ENCODE peak calls at places on chromosomes 16 and 17, in seven cellular contexts. H is aorta; B is naive thymus-derived CD8-positive, alpha-beta T cell; Z is AG20443; A is NCI-H1436; W is uterus; U is NCI-H748 treated with DMSO at 0.1 percent for 48 hours. D is an unnamed sample.

GRCh38 chr16:31453255-31454204 is 5.8 kb upstream of the ARMC5 start:
- DNase-seq in H (no peak), B (no peak), Z (no peak), A (no peak), W (peak; percentile 52), U (no peak), D (no peak)

GRCh38 chr17:34613064-34614019 is 34.0 kb downstream of the TMEM132E start:
- DNase-seq in H (no peak), B (no peak), Z (no peak), A (peak; percentile 84), W (peak; percentile 34), U (peak; percentile 11), D (no peak)

GRCh38 chr17:76909971-76910760 is 42.0 kb downstream of the MGAT5B start:
- DNase-seq in H (no peak), B (peak; percentile 27), Z (peak; percentile 78), A (no peak), W (no peak), U (no peak), D (no peak)

GRCh38 chr17:29760279-29760721 is 137.6 kb upstream of the CORO6 start:
- DNase-seq in H (no peak), B (peak; percentile 17), Z (peak; percentile 25), A (no peak), W (no peak), U (no peak), D (no peak)

GRCh38 chr17:56085576-56086267 is 67.6 kb upstream of the ANKFN1 start:
- DNase-seq in H (no peak), B (no peak), Z (no peak), A (no peak), W (no peak), U (no peak), D (no peak)

GRCh38 chr17:60759756-60760155 is 82.1 kb downstream of the BCAS3 start:
- DNase-seq in H (no peak), B (no peak), Z (no peak), A (no peak), W (no peak), U (no peak), D (no peak)

GRCh38 chr16:85840395-85840794 is 40.9 kb downstream of the COX4I1 start:
- DNase-seq in H (peak; percentile 40), B (no peak), Z (no peak), A (no peak), W (no peak), U (no peak), D (no peak)

GRCh38 chr16:56038564-56039098 is 152.7 kb upstream of the GNAO1 start:
- DNase-seq in H (no peak), B (no peak), Z (no peak), A (no peak), W (no peak), U (no peak), D (no peak)

GRCh38 chr17:40340880-40341807 is 23.4 kb downstream of the GJD3 start:
- DNase-seq in H (peak; percentile 98), B (peak; percentile 78), Z (peak; percentile 91), A (peak; percentile 70), W (peak; percentile 89), U (peak; percentile 46), D (peak; percentile 78)

GRCh38 chr16:18803569-18804462 is 2.5 kb upstream of the ARL6IP1 start:
- DNase-seq in H (no peak), B (no peak), Z (no peak), A (no peak), W (no peak), U (no peak), D (no peak)

GRCh38 chr16:65180986-65181710 is 59.3 kb upstream of the CDH11 start:
- DNase-seq in H (no peak), B (no peak), Z (peak; percentile 48), A (no peak), W (no peak), U (no peak), D (no peak)

GRCh38 chr17:2931426-2931825 is 132.0 kb downstream of the OR1D5 start:
- DNase-seq in H (no peak), B (no peak), Z (no peak), A (no peak), W (no peak), U (no peak), D (no peak)

GRCh38 chr16:106623-107324 is 28.7 kb downstream of the MPG start:
- DNase-seq in H (no peak), B (no peak), Z (peak; percentile 87), A (peak; percentile 73), W (no peak), U (peak; percentile 49), D (peak; percentile 83)

GRCh38 chr16:31876955-31877828 is 3.6 kb downstream of the ZNF267 start:
- DNase-seq in H (no peak), B (no peak), Z (peak; percentile 77), A (no peak), W (no peak), U (no peak), D (no peak)

GRCh38 chr17:6444573-6445335 is 499 bp downstream of the PIMREG start:
- DNase-seq in H (no peak), B (no peak), Z (no peak), A (no peak), W (no peak), U (no peak), D (no peak)

GRCh38 chr16:35142809-35143192 is 1683.4 kb downstream of the TP53TG3F start:
- DNase-seq in H (peak; percentile 39), B (no peak), Z (no peak), A (no peak), W (no peak), U (no peak), D (no peak)

GRCh38 chr16:31460582-31461002 is 1.3 kb downstream of the ARMC5 start:
- DNase-seq in H (no peak), B (no peak), Z (no peak), A (no peak), W (no peak), U (peak; percentile 4), D (peak; percentile 40)

GRCh38 chr17:47654991-47655390 is 5.3 kb downstream of the KPNB1 start:
- DNase-seq in H (no peak), B (no peak), Z (no peak), A (no peak), W (no peak), U (no peak), D (no peak)

GRCh38 chr17:35734396-35734795 is 3.0 kb downstream of the RASL10B start:
- DNase-seq in H (no peak), B (no peak), Z (no peak), A (no peak), W (no peak), U (no peak), D (no peak)

GRCh38 chr16:1175566-1176279 is 22.8 kb downstream of the CACNA1H start:
- DNase-seq in H (no peak), B (no peak), Z (no peak), A (no peak), W (no peak), U (no peak), D (no peak)

GRCh38 chr16:752008-752315 is 8.6 kb upstream of the MSLN start:
- DNase-seq in H (no peak), B (no peak), Z (no peak), A (no peak), W (no peak), U (no peak), D (no peak)

GRCh38 chr16:56793504-56793903 is 63.6 kb downstream of the NUP93 start:
- DNase-seq in H (no peak), B (no peak), Z (peak; percentile 32), A (no peak), W (no peak), U (no peak), D (no peak)

GRCh38 chr17:39605492-39606433 is 2.0 kb downstream of the NEUROD2 start:
- DNase-seq in H (no peak), B (no peak), Z (no peak), A (no peak), W (no peak), U (no peak), D (peak; percentile 41)

GRCh38 chr16:22323998-22324786 is 27.0 kb downstream of the POLR3E start:
- DNase-seq in H (no peak), B (no peak), Z (peak; percentile 11), A (no peak), W (no peak), U (no peak), D (no peak)

GRCh38 chr17:70636517-70637133 is 467.3 kb downstream of the KCNJ2 start:
- DNase-seq in H (no peak), B (no peak), Z (peak; percentile 45), A (peak; percentile 52), W (no peak), U (peak; percentile 69), D (peak; percentile 58)

GRCh38 chr17:44741316-44741715 is 17.5 kb upstream of the ADAM11 start:
- DNase-seq in H (no peak), B (no peak), Z (no peak), A (no peak), W (no peak), U (no peak), D (no peak)

GRCh38 chr16:26729917-26730541 is 336.7 kb upstream of the C16orf82 start:
- DNase-seq in H (no peak), B (no peak), Z (no peak), A (no peak), W (no peak), U (no peak), D (no peak)

GRCh38 chr16:12141073-12141472 is 164.5 kb downstream of the SNX29 start:
- DNase-seq in H (no peak), B (no peak), Z (no peak), A (no peak), W (no peak), U (no peak), D (no peak)

GRCh38 chr17:50108556-50108955 is 13.4 kb downstream of the PDK2 start:
- DNase-seq in H (no peak), B (no peak), Z (no peak), A (no peak), W (no peak), U (no peak), D (no peak)

GRCh38 chr16:58197314-58198012 is 443 bp downstream of the CSNK2A2 start:
- DNase-seq in H (no peak), B (peak; percentile 21), Z (peak; percentile 39), A (no peak), W (no peak), U (no peak), D (no peak)

GRCh38 chr16:51155199-51155607 is 4.1 kb upstream of the SALL1 start:
- DNase-seq in H (no peak), B (no peak), Z (peak; percentile 39), A (no peak), W (peak; percentile 56), U (no peak), D (no peak)

GRCh38 chr17:77884967-77885641 is 73.4 kb upstream of the TNRC6C start:
- DNase-seq in H (no peak), B (no peak), Z (no peak), A (peak; percentile 14), W (no peak), U (no peak), D (peak; percentile 7)

GRCh38 chr17:73387746-73388577 is 76.2 kb upstream of the CDC42EP4 start:
- DNase-seq in H (peak; percentile 70), B (no peak), Z (peak; percentile 84), A (no peak), W (no peak), U (no peak), D (no peak)

GRCh38 chr17:75244133-75244866 is 17.1 kb downstream of the GGA3 start:
- DNase-seq in H (no peak), B (no peak), Z (no peak), A (no peak), W (no peak), U (no peak), D (no peak)

GRCh38 chr16:57345666-57346204 is 12.8 kb upstream of the CCL22 start:
- DNase-seq in H (no peak), B (no peak), Z (no peak), A (no peak), W (no peak), U (no peak), D (no peak)

GRCh38 chr17:7014995-7015586 is 2.7 kb downstream of the RNASEK start:
- DNase-seq in H (peak; percentile 75), B (peak; percentile 64), Z (peak; percentile 57), A (no peak), W (no peak), U (no peak), D (no peak)

GRCh38 chr17:16486373-16487250 is 5.4 kb downstream of the LRRC75A start:
- DNase-seq in H (peak; percentile 91), B (no peak), Z (peak; percentile 82), A (peak; percentile 80), W (peak; percentile 65), U (peak; percentile 96), D (peak; percentile 84)

GRCh38 chr17:39927928-39928867 is 666 bp downstream of the LRRC3C start:
- DNase-seq in H (peak; percentile 81), B (no peak), Z (no peak), A (no peak), W (peak; percentile 65), U (no peak), D (no peak)